ENCODE peak calls at places on chromosomes 13 and 19, in five cellular contexts. T is H1, B is HepG2, A is K562, X is HCT116. P is an unnamed sample.
A peak's percentile ranks its signal among the peaks of the same experiment; 100 is the strongest.

GRCh38 chr13:30337061-30337601 is 29.8 kb upstream of the KATNAL1 start:
- DNase-seq in X (no peak), T (no peak), B (no peak), A (peak; percentile 56), P (no peak)

GRCh38 chr13:45850020-45850613 is 1.4 kb downstream of the SIAH3 start:
- DNase-seq in T (no peak), B (no peak), A (no peak), X (no peak), P (no peak)

GRCh38 chr13:74555291-74556001 is 421.2 kb upstream of the KLF12 start:
- DNase-seq in T (no peak), A (no peak), B (no peak), X (no peak), P (no peak)

GRCh38 chr13:36839281-36839680 is 20.3 kb downstream of the RFXAP start:
- DNase-seq in B (no peak), X (no peak), A (no peak), T (no peak), P (no peak)

GRCh38 chr19:15399635-15400034 is 19.2 kb downstream of the AKAP8L start:
- DNase-seq in B (no peak), X (no peak), A (no peak), T (no peak), P (no peak)

GRCh38 chr13:41065098-41065497 is 3.8 kb downstream of the WBP4 start:
- DNase-seq in T (no peak), B (no peak), A (peak; percentile 15), X (no peak), P (no peak)

GRCh38 chr19:16429066-16429758 is 42.6 kb downstream of the EPS15L1 start:
- DNase-seq in B (no peak), A (no peak), X (no peak), T (no peak), P (no peak)

GRCh38 chr13:113589251-113589960 is 4.9 kb downstream of the TFDP1 start:
- DNase-seq in X (no peak), B (no peak), A (no peak), T (no peak), P (no peak)

GRCh38 chr13:63631006-63631405 is 2215.4 kb upstream of the PCDH20 start:
- DNase-seq in T (no peak), A (no peak), B (no peak), X (no peak), P (no peak)

GRCh38 chr19:41339936-41340335 is 13.8 kb downstream of the TGFB1 start:
- DNase-seq in X (no peak), A (no peak), T (no peak), B (no peak), P (no peak)

GRCh38 chr19:19661675-19662251 is 1.7 kb downstream of the ATP13A1 start:
- DNase-seq in B (peak; percentile 66), A (peak; percentile 51), X (no peak), T (no peak), P (no peak)

GRCh38 chr19:35240322-35240721 is 8.5 kb upstream of the LSR start:
- DNase-seq in A (no peak), T (no peak), B (no peak), X (no peak), P (no peak)

GRCh38 chr19:51660975-51661600 is 14.5 kb upstream of the SIGLEC14 start:
- DNase-seq in X (peak; percentile 55), B (peak; percentile 54), A (peak; percentile 91), T (no peak), P (peak; percentile 78)

GRCh38 chr13:75993246-75993645 is 357.1 kb downstream of the LMO7 start:
- DNase-seq in T (no peak), B (no peak), X (no peak), A (no peak), P (no peak)

GRCh38 chr13:20393273-20394235 is 132.1 kb downstream of the CRYL1 start:
- DNase-seq in X (no peak), A (no peak), B (no peak), T (no peak), P (no peak)
- TF ChIP-seq JUND in X (no peak), A (no peak), B (no peak), T (no peak), P (no peak)

GRCh38 chr13:98721825-98722510 is 30.5 kb downstream of the SLC15A1 start:
- DNase-seq in B (no peak), A (no peak), X (no peak), T (no peak), P (no peak)
- TF ChIP-seq JUND in B (no peak), A (no peak), X (peak; percentile 64), T (no peak), P (no peak)

GRCh38 chr19:38806371-38806770 is 6.4 kb downstream of the LGALS4 start:
- DNase-seq in A (no peak), T (no peak), X (no peak), B (no peak), P (no peak)

GRCh38 chr19:38801359-38802095 is 11.2 kb downstream of the LGALS4 start:
- DNase-seq in A (no peak), X (no peak), B (no peak), T (no peak), P (no peak)

GRCh38 chr19:38808741-38809140 is 4.0 kb downstream of the LGALS4 start:
- DNase-seq in X (no peak), B (no peak), A (no peak), T (no peak), P (no peak)

GRCh38 chr19:38803543-38803942 is 9.2 kb downstream of the LGALS4 start:
- DNase-seq in A (no peak), X (no peak), T (no peak), B (no peak), P (no peak)

GRCh38 chr19:38805180-38805579 is 7.6 kb downstream of the LGALS4 start:
- DNase-seq in B (no peak), A (no peak), T (no peak), X (no peak), P (no peak)
- TF ChIP-seq JUND in B (no peak), A (no peak), T (no peak), X (no peak), P (no peak)

GRCh38 chr19:52935434-52935833 is 12.2 kb upstream of the ZNF888 start:
- DNase-seq in A (peak; percentile 76), X (no peak), B (no peak), T (no peak), P (no peak)

GRCh38 chr19:52936151-52936957 is 13.1 kb upstream of the ZNF888 start:
- DNase-seq in B (peak; percentile 35), X (no peak), A (peak; percentile 97), T (no peak), P (no peak)

GRCh38 chr19:52942371-52943133 is 19.3 kb upstream of the ZNF888 start:
- DNase-seq in T (no peak), B (peak; percentile 82), A (peak; percentile 95), X (peak; percentile 59), P (peak; percentile 23)

GRCh38 chr19:52941941-52942370 is 18.7 kb upstream of the ZNF888 start:
- DNase-seq in T (no peak), B (no peak), X (no peak), A (peak; percentile 55), P (no peak)

DNA sequence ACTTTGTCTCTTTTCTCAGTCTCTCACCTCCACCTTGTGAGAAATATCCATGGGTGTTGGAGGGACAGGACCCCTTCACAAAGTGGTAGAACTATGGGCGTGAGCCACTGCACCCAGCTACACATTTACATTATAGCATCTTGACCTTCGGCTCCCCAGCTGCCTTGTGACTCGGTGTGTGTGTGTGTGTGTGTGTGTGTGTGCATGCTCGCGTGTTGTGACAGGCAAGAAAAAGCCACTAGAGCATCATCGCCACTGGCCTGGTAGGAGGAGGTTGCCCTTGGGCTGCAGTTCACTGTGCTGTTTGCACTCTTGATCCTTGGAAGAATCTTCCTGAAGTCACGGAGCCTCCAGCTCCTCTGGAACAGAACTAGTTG is 13.7 kb upstream of the ZNF888 start:
- DNase-seq in X (no peak), T (no peak), A (peak; percentile 47), B (no peak), P (peak; percentile 44)
- TF ChIP-seq JUND in X (no peak), T (no peak), A (no peak), B (no peak), P (no peak)